ENCODE peak calls at places on chromosomes 5 and 9, in six cellular contexts. One of them, this sample, is unnamed.

GRCh38 chr5:151014680-151015343 is 5.6 kb upstream of the GPX3 start:
- DNase-seq in fibroblast of the aortic adventitia: no peak
- DNase-seq in aorta: no peak
- DNase-seq in activated CD4-positive, alpha-beta T cell treated with anti-CD3 and anti-CD28 coated beads for 48 hours: no peak
- DNase-seq in brain microvascular endothelial cell: no peak
- DNase-seq in GM06990: no peak
- DNase-seq in this sample: no peak

GRCh38 chr5:83471405-83472212 is at the start of gene VCAN:
- DNase-seq in GM06990: peak
- DNase-seq in aorta: peak
- DNase-seq in brain microvascular endothelial cell: peak
- DNase-seq in activated CD4-positive, alpha-beta T cell treated with anti-CD3 and anti-CD28 coated beads for 48 hours: peak
- DNase-seq in fibroblast of the aortic adventitia: peak
- DNase-seq in this sample: peak

GRCh38 chr9:111474385-111474784 is 9.8 kb downstream of the ECPAS start:
- DNase-seq in activated CD4-positive, alpha-beta T cell treated with anti-CD3 and anti-CD28 coated beads for 48 hours: no peak
- DNase-seq in GM06990: no peak
- DNase-seq in aorta: no peak
- DNase-seq in brain microvascular endothelial cell: no peak
- DNase-seq in fibroblast of the aortic adventitia: no peak
- DNase-seq in this sample: no peak

GRCh38 chr5:20832204-20833080 is 844.4 kb upstream of the CDH18 start:
- DNase-seq in aorta: no peak
- DNase-seq in brain microvascular endothelial cell: no peak
- DNase-seq in GM06990: no peak
- DNase-seq in fibroblast of the aortic adventitia: no peak
- DNase-seq in activated CD4-positive, alpha-beta T cell treated with anti-CD3 and anti-CD28 coated beads for 48 hours: no peak
- DNase-seq in this sample: no peak

GRCh38 chr5:4868140-4868735 is 271.9 kb upstream of the ADAMTS16 start:
- DNase-seq in fibroblast of the aortic adventitia: peak
- DNase-seq in aorta: no peak
- DNase-seq in brain microvascular endothelial cell: peak
- DNase-seq in GM06990: no peak
- DNase-seq in activated CD4-positive, alpha-beta T cell treated with anti-CD3 and anti-CD28 coated beads for 48 hours: peak
- DNase-seq in this sample: peak

GRCh38 chr9:129111762-129112151 is 542 bp downstream of the PTPA start:
- DNase-seq in GM06990: peak
- DNase-seq in brain microvascular endothelial cell: peak
- DNase-seq in aorta: peak
- DNase-seq in fibroblast of the aortic adventitia: peak
- DNase-seq in activated CD4-positive, alpha-beta T cell treated with anti-CD3 and anti-CD28 coated beads for 48 hours: peak
- DNase-seq in this sample: peak

GRCh38 chr5:677131-678101 is 15.7 kb downstream of the TPPP start:
- DNase-seq in aorta: peak
- DNase-seq in activated CD4-positive, alpha-beta T cell treated with anti-CD3 and anti-CD28 coated beads for 48 hours: no peak
- DNase-seq in brain microvascular endothelial cell: no peak
- DNase-seq in fibroblast of the aortic adventitia: no peak
- DNase-seq in GM06990: no peak
- DNase-seq in this sample: no peak

GRCh38 chr5:178474562-178475184 is 115.5 kb downstream of the COL23A1 start:
- DNase-seq in GM06990: no peak
- DNase-seq in aorta: no peak
- DNase-seq in activated CD4-positive, alpha-beta T cell treated with anti-CD3 and anti-CD28 coated beads for 48 hours: no peak
- DNase-seq in fibroblast of the aortic adventitia: no peak
- DNase-seq in brain microvascular endothelial cell: no peak
- DNase-seq in this sample: no peak

GRCh38 chr5:176447538-176447981 is 625 bp upstream of the FAF2 start:
- DNase-seq in fibroblast of the aortic adventitia: no peak
- DNase-seq in activated CD4-positive, alpha-beta T cell treated with anti-CD3 and anti-CD28 coated beads for 48 hours: peak
- DNase-seq in GM06990: no peak
- DNase-seq in aorta: peak
- DNase-seq in brain microvascular endothelial cell: no peak
- DNase-seq in this sample: no peak

GRCh38 chr5:141150215-141150992 is 547 bp downstream of the PCDHB6 start:
- DNase-seq in aorta: no peak
- DNase-seq in fibroblast of the aortic adventitia: no peak
- DNase-seq in brain microvascular endothelial cell: no peak
- DNase-seq in GM06990: no peak
- DNase-seq in activated CD4-positive, alpha-beta T cell treated with anti-CD3 and anti-CD28 coated beads for 48 hours: no peak
- DNase-seq in this sample: no peak

GRCh38 chr9:28050046-28050445 is 476.8 kb upstream of the C9orf72 start:
- DNase-seq in activated CD4-positive, alpha-beta T cell treated with anti-CD3 and anti-CD28 coated beads for 48 hours: no peak
- DNase-seq in brain microvascular endothelial cell: no peak
- DNase-seq in aorta: no peak
- DNase-seq in GM06990: no peak
- DNase-seq in fibroblast of the aortic adventitia: no peak
- DNase-seq in this sample: peak

GRCh38 chr9:118586978-118587377 is 782.3 kb downstream of the BRINP1 start:
- DNase-seq in brain microvascular endothelial cell: no peak
- DNase-seq in activated CD4-positive, alpha-beta T cell treated with anti-CD3 and anti-CD28 coated beads for 48 hours: no peak
- DNase-seq in fibroblast of the aortic adventitia: no peak
- DNase-seq in aorta: peak
- DNase-seq in GM06990: no peak
- DNase-seq in this sample: no peak

GRCh38 chr9:80892703-80893102 is 796.6 kb downstream of the TLE1 start:
- DNase-seq in fibroblast of the aortic adventitia: no peak
- DNase-seq in GM06990: no peak
- DNase-seq in activated CD4-positive, alpha-beta T cell treated with anti-CD3 and anti-CD28 coated beads for 48 hours: no peak
- DNase-seq in brain microvascular endothelial cell: no peak
- DNase-seq in aorta: no peak
- DNase-seq in this sample: no peak

GRCh38 chr9:135067091-135067710 is 20.3 kb upstream of the OLFM1 start:
- DNase-seq in GM06990: no peak
- DNase-seq in aorta: peak
- DNase-seq in brain microvascular endothelial cell: no peak
- DNase-seq in activated CD4-positive, alpha-beta T cell treated with anti-CD3 and anti-CD28 coated beads for 48 hours: no peak
- DNase-seq in fibroblast of the aortic adventitia: no peak
- DNase-seq in this sample: no peak

GRCh38 chr5:181151146-181151545 is 3.8 kb downstream of the OR2V2 start:
- DNase-seq in aorta: no peak
- DNase-seq in activated CD4-positive, alpha-beta T cell treated with anti-CD3 and anti-CD28 coated beads for 48 hours: no peak
- DNase-seq in fibroblast of the aortic adventitia: no peak
- DNase-seq in brain microvascular endothelial cell: no peak
- DNase-seq in GM06990: no peak
- DNase-seq in this sample: peak

GRCh38 chr5:34767127-34767526 is 71.8 kb upstream of the TTC23L start:
- DNase-seq in fibroblast of the aortic adventitia: no peak
- DNase-seq in activated CD4-positive, alpha-beta T cell treated with anti-CD3 and anti-CD28 coated beads for 48 hours: no peak
- DNase-seq in aorta: no peak
- DNase-seq in GM06990: no peak
- DNase-seq in brain microvascular endothelial cell: no peak
- DNase-seq in this sample: no peak

GRCh38 chr9:133605446-133605845 is 3.7 kb downstream of the FAM163B start:
- DNase-seq in aorta: peak
- DNase-seq in fibroblast of the aortic adventitia: no peak
- DNase-seq in GM06990: no peak
- DNase-seq in activated CD4-positive, alpha-beta T cell treated with anti-CD3 and anti-CD28 coated beads for 48 hours: no peak
- DNase-seq in brain microvascular endothelial cell: no peak
- DNase-seq in this sample: no peak

GRCh38 chr5:6715758-6716633 is 2.8 kb downstream of the TENT4A start:
- DNase-seq in brain microvascular endothelial cell: no peak
- DNase-seq in GM06990: no peak
- DNase-seq in activated CD4-positive, alpha-beta T cell treated with anti-CD3 and anti-CD28 coated beads for 48 hours: no peak
- DNase-seq in aorta: no peak
- DNase-seq in fibroblast of the aortic adventitia: no peak
- DNase-seq in this sample: no peak

GRCh38 chr5:96079075-96079474 is 117.4 kb upstream of the ELL2 start:
- DNase-seq in brain microvascular endothelial cell: peak
- DNase-seq in fibroblast of the aortic adventitia: peak
- DNase-seq in GM06990: no peak
- DNase-seq in activated CD4-positive, alpha-beta T cell treated with anti-CD3 and anti-CD28 coated beads for 48 hours: peak
- DNase-seq in aorta: no peak
- DNase-seq in this sample: peak

GRCh38 chr9:110016340-110016739 is 191.6 kb downstream of the C9orf152 start:
- DNase-seq in brain microvascular endothelial cell: peak
- DNase-seq in fibroblast of the aortic adventitia: peak
- DNase-seq in activated CD4-positive, alpha-beta T cell treated with anti-CD3 and anti-CD28 coated beads for 48 hours: no peak
- DNase-seq in GM06990: no peak
- DNase-seq in aorta: no peak
- DNase-seq in this sample: peak

GRCh38 chr9:78777747-78778146 is 480.8 kb downstream of the PSAT1 start:
- DNase-seq in brain microvascular endothelial cell: no peak
- DNase-seq in activated CD4-positive, alpha-beta T cell treated with anti-CD3 and anti-CD28 coated beads for 48 hours: no peak
- DNase-seq in aorta: no peak
- DNase-seq in GM06990: no peak
- DNase-seq in fibroblast of the aortic adventitia: no peak
- DNase-seq in this sample: no peak

This sample was measured in GM23248.